ENCODE peak calls at places on chromosome 22, in eight cellular contexts. I is dorsolateral prefrontal cortex; S is body of pancreas; Z is CD8-positive, alpha-beta memory T cell; N is hepatocyte; X is mammary epithelial cell; V is thoracic aorta; Q is suprapubic skin. W is an unnamed sample.

GRCh38 chr22:48628891-48629559 is 1198.6 kb downstream of the BRD1 start:
- DNase-seq in V (no peak), Z (no peak), N (no peak), I (no peak), Q (no peak), S (no peak), X (no peak), W (no peak)

GRCh38 chr22:29144786-29145160 is 60.9 kb upstream of the EMID1 start:
- DNase-seq in V (no peak), X (no peak), N (no peak), Z (no peak), S (no peak), I (no peak), Q (peak), W (no peak)

GRCh38 chr22:29313126-29314071 is 2.1 kb downstream of the RASL10A start:
- DNase-seq in Q (no peak), I (no peak), V (no peak), Z (peak), S (no peak), X (no peak), N (no peak), W (no peak)

GRCh38 chr22:20887375-20887774 is 28.6 kb downstream of the SNAP29 start:
- DNase-seq in Q (no peak), S (no peak), N (no peak), I (no peak), Z (no peak), V (no peak), X (peak), W (no peak)

GRCh38 chr22:48644997-48645396 is 1182.7 kb downstream of the BRD1 start:
- DNase-seq in S (no peak), I (no peak), N (no peak), Z (no peak), X (no peak), Q (no peak), V (no peak), W (no peak)

GRCh38 chr22:36334838-36335603 is 52.7 kb downstream of the MYH9 start:
- DNase-seq in S (peak), Z (peak), I (peak), Q (no peak), N (peak), V (no peak), X (peak), W (no peak)

GRCh38 chr22:49725516-49725915 is 102.2 kb downstream of the BRD1 start:
- DNase-seq in X (no peak), Q (no peak), N (no peak), I (no peak), S (no peak), Z (no peak), V (no peak), W (no peak)

GRCh38 chr22:20646377-20646776 is 127.5 kb upstream of the SERPIND1 start:
- DNase-seq in Z (no peak), Q (no peak), I (no peak), V (no peak), S (no peak), X (no peak), N (no peak), W (no peak)

GRCh38 chr22:49827307-49827852 is 293 bp downstream of the BRD1 start:
- DNase-seq in X (no peak), N (peak), I (no peak), Q (no peak), V (no peak), S (no peak), Z (no peak), W (no peak)

GRCh38 chr22:45957826-45958225 is 19.1 kb downstream of the WNT7B start:
- DNase-seq in N (no peak), V (no peak), Q (no peak), Z (no peak), I (no peak), S (no peak), X (no peak), W (no peak)
- H3K27ac ChIP-seq in N (no peak), V (no peak), Q (no peak), Z (no peak), I (no peak), S (no peak), X (no peak), W (no peak)

GRCh38 chr22:23826510-23827350 is 12.1 kb downstream of the DERL3 start:
- DNase-seq in V (no peak), Q (no peak), Z (no peak), N (peak), X (no peak), S (no peak), I (no peak), W (no peak)

GRCh38 chr22:23829845-23830372 is 8.9 kb downstream of the DERL3 start:
- DNase-seq in Q (no peak), V (no peak), N (no peak), Z (no peak), I (no peak), X (no peak), S (no peak), W (no peak)

GRCh38 chr22:23825246-23825905 is 13.4 kb downstream of the DERL3 start:
- DNase-seq in Q (no peak), Z (no peak), N (no peak), X (no peak), S (no peak), I (no peak), V (no peak), W (no peak)

GRCh38 chr22:23828800-23829680 is 9.8 kb downstream of the DERL3 start:
- DNase-seq in Q (no peak), I (no peak), X (no peak), S (no peak), V (no peak), Z (no peak), N (no peak), W (no peak)

GRCh38 chr22:23827351-23827995 is 11.3 kb downstream of the DERL3 start:
- DNase-seq in S (no peak), Q (no peak), X (no peak), V (no peak), I (no peak), N (no peak), Z (no peak), W (no peak)
- H3K27ac ChIP-seq in S (no peak), Q (no peak), X (no peak), V (no peak), I (no peak), N (no peak), Z (no peak), W (no peak)

DNA sequence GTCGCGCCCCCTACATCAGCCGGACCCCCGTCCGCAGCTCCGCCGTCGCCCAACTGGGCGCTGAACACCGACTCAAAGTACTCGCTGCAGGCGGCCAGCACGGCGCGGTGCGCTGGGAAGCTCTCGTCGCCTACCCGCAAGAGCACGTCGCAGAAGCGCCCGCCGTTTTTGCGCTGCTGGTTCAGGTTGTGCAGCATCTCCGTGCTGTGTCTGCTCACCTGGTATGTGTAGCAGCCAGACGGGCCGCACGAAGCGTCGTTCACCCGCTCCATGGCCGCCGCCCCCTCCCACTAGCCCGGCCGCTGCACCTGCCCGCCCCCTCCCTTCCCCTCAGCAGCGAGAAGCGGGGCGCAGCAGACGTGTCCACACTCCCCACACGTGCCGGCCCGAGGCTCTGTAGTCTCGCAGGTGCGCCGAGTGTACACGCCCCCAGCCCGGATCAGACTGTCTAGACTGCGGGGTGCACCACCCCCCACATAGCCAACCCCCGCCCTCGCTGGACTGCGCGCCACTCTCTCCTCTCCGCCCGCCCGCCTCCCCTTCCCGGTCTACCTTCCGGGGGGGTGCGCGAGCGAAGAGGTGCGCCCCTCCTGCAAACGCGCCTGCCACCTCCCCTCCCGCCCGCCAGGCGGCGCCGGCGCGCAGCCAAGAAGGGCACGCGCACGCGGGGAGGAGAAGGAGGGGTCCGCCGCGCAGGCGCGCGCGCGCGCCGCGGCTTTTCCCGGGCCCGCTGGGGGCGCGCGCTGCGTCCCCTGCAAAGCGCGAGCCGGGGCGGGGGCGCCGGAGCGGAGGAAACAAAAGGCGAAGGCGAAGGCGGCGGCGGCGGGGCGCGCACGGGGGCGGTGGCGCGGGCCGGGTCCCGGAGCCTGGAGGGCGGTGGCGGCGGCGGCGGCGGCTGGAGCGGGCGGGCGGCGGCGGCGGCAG is 553 bp downstream of the PATZ1 start:
- DNase-seq in X (peak), V (peak), N (peak), S (peak), Q (peak), I (peak), Z (peak), W (no peak)
- H3K27ac ChIP-seq in X (no peak), V (peak), N (peak), S (peak), Q (peak), I (peak), Z (peak), W (peak)

GRCh38 chr22:42969348-42969975 is 45.5 kb downstream of the PACSIN2 start:
- DNase-seq in S (no peak), Z (no peak), V (no peak), Q (no peak), N (no peak), X (peak), I (no peak), W (no peak)
- H3K27ac ChIP-seq in S (no peak), Z (no peak), V (no peak), Q (peak), N (no peak), X (peak), I (no peak), W (peak)

GRCh38 chr22:17810570-17811116 is 36.4 kb upstream of the BID start:
- DNase-seq in V (no peak), Q (no peak), S (no peak), X (no peak), Z (no peak), N (no peak), I (no peak), W (no peak)

GRCh38 chr22:17807086-17807485 is 32.8 kb upstream of the BID start:
- DNase-seq in Q (no peak), N (no peak), V (no peak), X (no peak), I (no peak), S (no peak), Z (no peak), W (no peak)

GRCh38 chr22:17807571-17808410 is 33.5 kb upstream of the BID start:
- DNase-seq in Z (no peak), V (no peak), I (no peak), N (no peak), Q (no peak), S (no peak), X (no peak), W (no peak)

GRCh38 chr22:17811119-17811518 is 36.9 kb upstream of the BID start:
- DNase-seq in X (no peak), V (no peak), N (no peak), Z (no peak), I (no peak), S (no peak), Q (no peak), W (no peak)

GRCh38 chr22:17808688-17809403 is 34.6 kb upstream of the BID start:
- DNase-seq in V (no peak), X (no peak), S (no peak), I (no peak), Z (no peak), N (peak), Q (no peak), W (no peak)
- H3K27ac ChIP-seq in V (no peak), X (no peak), S (no peak), I (no peak), Z (no peak), N (no peak), Q (no peak), W (no peak)

GRCh38 chr22:17883356-17883755 is 109.1 kb upstream of the BID start:
- DNase-seq in I (no peak), X (no peak), V (no peak), N (no peak), Z (no peak), Q (no peak), S (no peak), W (no peak)

GRCh38 chr22:17884951-17885350 is 110.7 kb upstream of the BID start:
- DNase-seq in N (no peak), V (no peak), S (no peak), Z (no peak), X (peak), Q (no peak), I (no peak), W (no peak)

GRCh38 chr22:17882162-17882561 is 107.9 kb upstream of the BID start:
- DNase-seq in X (no peak), Q (no peak), S (no peak), N (no peak), Z (no peak), I (no peak), V (no peak), W (no peak)

GRCh38 chr22:17882727-17883126 is 108.5 kb upstream of the BID start:
- DNase-seq in V (no peak), X (no peak), N (no peak), I (no peak), Q (no peak), Z (no peak), S (no peak), W (no peak)

GRCh38 chr22:17884084-17884483 is 109.8 kb upstream of the BID start:
- DNase-seq in Z (no peak), Q (no peak), V (no peak), S (no peak), X (peak), I (no peak), N (no peak), W (no peak)
- H3K27ac ChIP-seq in Z (no peak), Q (peak), V (no peak), S (no peak), X (peak), I (no peak), N (no peak), W (peak)

GRCh38 chr22:40594346-40594745 is 42.2 kb downstream of the MRTFA start:
- DNase-seq in Z (no peak), I (no peak), Q (no peak), V (no peak), X (no peak), N (no peak), S (no peak), W (no peak)
- H3K27ac ChIP-seq in Z (no peak), I (no peak), Q (no peak), V (no peak), X (no peak), N (peak), S (no peak), W (no peak)

GRCh38 chr22:39171623-39172264 is 19.3 kb upstream of the CBX7 start:
- DNase-seq in N (no peak), Q (peak), S (no peak), I (no peak), V (no peak), Z (no peak), X (no peak), W (no peak)
- H3K27ac ChIP-seq in N (no peak), Q (no peak), S (no peak), I (no peak), V (no peak), Z (peak), X (no peak), W (no peak)

GRCh38 chr22:46195487-46196165 is 45.3 kb downstream of the PPARA start:
- DNase-seq in Q (no peak), Z (no peak), V (no peak), I (no peak), N (no peak), S (peak), X (no peak), W (no peak)
- H3K27ac ChIP-seq in Q (no peak), Z (no peak), V (no peak), I (no peak), N (no peak), S (no peak), X (no peak), W (no peak)

W was measured in epithelial cell of prostate.